ENCODE peak calls at places on chromosomes 7 and 10, in seven cellular contexts. U is fibroblast of pulmonary artery, I is pons, Y is occipital lobe, V is sigmoid colon, M is psoas muscle, H is RCC 7860. P is an unnamed sample.

GRCh38 chr10:86165666-86166065 is 200.9 kb downstream of the GRID1 start:
- DNase-seq in U (no peak), I (no peak), Y (no peak), V (peak), M (no peak), H (no peak), P (no peak)

GRCh38 chr10:59362991-59363390 is 642 bp upstream of the FAM13C start:
- DNase-seq in U (peak), I (peak), Y (peak), V (peak), M (peak), H (no peak), P (no peak)

GRCh38 chr7:95004618-95005282 is 97.4 kb downstream of the PPP1R9A start:
- DNase-seq in U (no peak), I (no peak), Y (no peak), V (no peak), M (no peak), H (peak), P (no peak)

GRCh38 chr7:55211721-55212120 is 153.4 kb upstream of the LANCL2 start:
- DNase-seq in U (no peak), I (no peak), Y (no peak), V (no peak), M (no peak), H (no peak), P (no peak)

GRCh38 chr10:70615784-70616511 is 13.4 kb upstream of the PRF1 start:
- DNase-seq in U (no peak), I (no peak), Y (no peak), V (no peak), M (no peak), H (no peak), P (no peak)

GRCh38 chr7:151248191-151249033 is at the start of gene SMARCD3:
- DNase-seq in U (peak), I (peak), Y (peak), V (peak), M (peak), H (peak), P (no peak)

GRCh38 chr10:1486841-1487240 is 250.5 kb downstream of the ADARB2 start:
- DNase-seq in U (no peak), I (no peak), Y (no peak), V (no peak), M (no peak), H (no peak), P (no peak)

GRCh38 chr7:157862731-157863130 is 525.9 kb downstream of the DNAJB6 start:
- DNase-seq in U (no peak), I (no peak), Y (no peak), V (no peak), M (no peak), H (no peak), P (no peak)

GRCh38 chr7:1501487-1502270 is 2.5 kb downstream of the INTS1 start:
- DNase-seq in U (no peak), I (no peak), Y (no peak), V (no peak), M (no peak), H (no peak), P (no peak)

GRCh38 chr10:104349623-104350142 is 4.0 kb upstream of the CFAP58 start:
- DNase-seq in U (peak), I (peak), Y (no peak), V (no peak), M (no peak), H (peak), P (no peak)

GRCh38 chr10:6098156-6098555 is 9.3 kb downstream of the RBM17 start:
- DNase-seq in U (no peak), I (no peak), Y (no peak), V (no peak), M (no peak), H (no peak), P (no peak)

GRCh38 chr10:458466-458865 is 231.0 kb downstream of the DIP2C start:
- DNase-seq in U (no peak), I (no peak), Y (no peak), V (peak), M (no peak), H (peak), P (no peak)